ENCODE peak calls at places on chromosomes 13 and 19, in eight cellular contexts. One of them, this sample, is unnamed.
A peak's percentile ranks its signal among the peaks of the same experiment; 100 is the strongest.

GRCh38 chr13:112114391-112114790 is 47.4 kb downstream of the SOX1 start:
- DNase-seq in adipocyte: no peak
- DNase-seq in activated naive CD4-positive, alpha-beta T cell: no peak
- DNase-seq in cardiac fibroblast: no peak
- DNase-seq in ELR: no peak
- DNase-seq in HFF-Myc: no peak
- DNase-seq in T47D: no peak
- DNase-seq in KG1: no peak
- DNase-seq in this sample: no peak

GRCh38 chr13:62696490-62696889 is 1280.8 kb upstream of the PCDH20 start:
- DNase-seq in adipocyte: no peak
- DNase-seq in HFF-Myc: no peak
- DNase-seq in T47D: peak; percentile 1
- DNase-seq in cardiac fibroblast: no peak
- DNase-seq in KG1: no peak
- DNase-seq in activated naive CD4-positive, alpha-beta T cell: no peak
- DNase-seq in ELR: peak; percentile 28
- DNase-seq in this sample: no peak

GRCh38 chr19:35388277-35389054 is 17.6 kb downstream of the GPR42 start:
- DNase-seq in KG1: no peak
- DNase-seq in adipocyte: no peak
- DNase-seq in cardiac fibroblast: no peak
- DNase-seq in ELR: no peak
- DNase-seq in HFF-Myc: no peak
- DNase-seq in activated naive CD4-positive, alpha-beta T cell: no peak
- DNase-seq in T47D: no peak
- DNase-seq in this sample: no peak

GRCh38 chr19:36207605-36208252 is 6.7 kb downstream of the ZNF565 start:
- DNase-seq in KG1: no peak
- DNase-seq in cardiac fibroblast: no peak
- DNase-seq in HFF-Myc: no peak
- DNase-seq in adipocyte: no peak
- DNase-seq in ELR: no peak
- DNase-seq in T47D: no peak
- DNase-seq in activated naive CD4-positive, alpha-beta T cell: no peak
- DNase-seq in this sample: no peak

GRCh38 chr13:73368608-73369007 is 309.8 kb downstream of the KLF5 start:
- DNase-seq in KG1: no peak
- DNase-seq in activated naive CD4-positive, alpha-beta T cell: no peak
- DNase-seq in HFF-Myc: no peak
- DNase-seq in ELR: no peak
- DNase-seq in adipocyte: no peak
- DNase-seq in T47D: no peak
- DNase-seq in cardiac fibroblast: no peak
- DNase-seq in this sample: no peak

GRCh38 chr13:102212729-102213128 is 189.1 kb downstream of the FGF14 start:
- DNase-seq in KG1: no peak
- DNase-seq in ELR: no peak
- DNase-seq in activated naive CD4-positive, alpha-beta T cell: no peak
- DNase-seq in HFF-Myc: no peak
- DNase-seq in adipocyte: no peak
- DNase-seq in T47D: no peak
- DNase-seq in cardiac fibroblast: no peak
- DNase-seq in this sample: no peak

GRCh38 chr19:51808333-51808986 is 13.5 kb downstream of the FPR3 start:
- DNase-seq in KG1: no peak
- DNase-seq in ELR: peak; percentile 73
- DNase-seq in HFF-Myc: peak; percentile 2
- DNase-seq in activated naive CD4-positive, alpha-beta T cell: no peak
- DNase-seq in T47D: peak; percentile 67
- DNase-seq in adipocyte: peak; percentile 53
- DNase-seq in cardiac fibroblast: peak; percentile 90
- DNase-seq in this sample: no peak

GRCh38 chr19:27705896-27706295 is 1507.1 kb downstream of the UQCRFS1 start:
- DNase-seq in KG1: no peak
- DNase-seq in cardiac fibroblast: no peak
- DNase-seq in activated naive CD4-positive, alpha-beta T cell: no peak
- DNase-seq in ELR: no peak
- DNase-seq in T47D: no peak
- DNase-seq in adipocyte: no peak
- DNase-seq in HFF-Myc: no peak
- DNase-seq in this sample: no peak

GRCh38 chr19:39077323-39077722 is 6.8 kb upstream of the ACP7 start:
- DNase-seq in activated naive CD4-positive, alpha-beta T cell: no peak
- DNase-seq in ELR: no peak
- DNase-seq in T47D: no peak
- DNase-seq in adipocyte: no peak
- DNase-seq in HFF-Myc: no peak
- DNase-seq in KG1: no peak
- DNase-seq in cardiac fibroblast: no peak
- DNase-seq in this sample: no peak

GRCh38 chr13:20037908-20038307 is 79.4 kb downstream of the ZMYM2 start:
- DNase-seq in cardiac fibroblast: no peak
- DNase-seq in T47D: no peak
- DNase-seq in ELR: no peak
- DNase-seq in adipocyte: no peak
- DNase-seq in activated naive CD4-positive, alpha-beta T cell: no peak
- DNase-seq in HFF-Myc: no peak
- DNase-seq in KG1: no peak
- DNase-seq in this sample: no peak

GRCh38 chr13:91398413-91399188 is at the start of gene GPC5:
- DNase-seq in activated naive CD4-positive, alpha-beta T cell: peak; percentile 78
- DNase-seq in cardiac fibroblast: peak; percentile 53
- DNase-seq in ELR: peak; percentile 66
- DNase-seq in KG1: peak; percentile 13
- DNase-seq in T47D: peak; percentile 5
- DNase-seq in adipocyte: peak; percentile 57
- DNase-seq in HFF-Myc: no peak
- DNase-seq in this sample: no peak

GRCh38 chr19:45144431-45145269 is 16.1 kb downstream of the NKPD1 start:
- DNase-seq in ELR: no peak
- DNase-seq in HFF-Myc: no peak
- DNase-seq in adipocyte: no peak
- DNase-seq in activated naive CD4-positive, alpha-beta T cell: no peak
- DNase-seq in cardiac fibroblast: no peak
- DNase-seq in T47D: no peak
- DNase-seq in KG1: no peak
- DNase-seq in this sample: no peak

GRCh38 chr19:47713046-47714021 is at the start of gene EHD2:
- DNase-seq in T47D: peak; percentile 74
- DNase-seq in cardiac fibroblast: peak; percentile 89
- DNase-seq in ELR: peak; percentile 77
- DNase-seq in HFF-Myc: no peak
- DNase-seq in KG1: peak; percentile 9
- DNase-seq in adipocyte: peak; percentile 95
- DNase-seq in activated naive CD4-positive, alpha-beta T cell: peak; percentile 24
- DNase-seq in this sample: peak; percentile 80

GRCh38 chr13:21537105-21537504 is 66.9 kb downstream of the MICU2 start:
- DNase-seq in cardiac fibroblast: peak; percentile 52
- DNase-seq in activated naive CD4-positive, alpha-beta T cell: no peak
- DNase-seq in adipocyte: no peak
- DNase-seq in ELR: peak; percentile 14
- DNase-seq in HFF-Myc: no peak
- DNase-seq in KG1: no peak
- DNase-seq in T47D: no peak
- DNase-seq in this sample: no peak

GRCh38 chr13:29763426-29764180 is 86.8 kb downstream of the UBL3 start:
- DNase-seq in KG1: no peak
- DNase-seq in HFF-Myc: no peak
- DNase-seq in T47D: no peak
- DNase-seq in adipocyte: no peak
- DNase-seq in ELR: no peak
- DNase-seq in cardiac fibroblast: no peak
- DNase-seq in activated naive CD4-positive, alpha-beta T cell: no peak
- DNase-seq in this sample: no peak

GRCh38 chr13:77859450-77859849 is 59.2 kb downstream of the EDNRB start:
- DNase-seq in adipocyte: peak; percentile 64
- DNase-seq in KG1: no peak
- DNase-seq in T47D: peak; percentile 2
- DNase-seq in activated naive CD4-positive, alpha-beta T cell: no peak
- DNase-seq in cardiac fibroblast: peak; percentile 92
- DNase-seq in ELR: peak; percentile 50
- DNase-seq in HFF-Myc: no peak
- DNase-seq in this sample: no peak

GRCh38 chr19:12648088-12648487 is 18.5 kb downstream of the MAN2B1 start:
- DNase-seq in activated naive CD4-positive, alpha-beta T cell: no peak
- DNase-seq in adipocyte: no peak
- DNase-seq in KG1: no peak
- DNase-seq in cardiac fibroblast: no peak
- DNase-seq in ELR: no peak
- DNase-seq in T47D: no peak
- DNase-seq in HFF-Myc: no peak
- DNase-seq in this sample: no peak

GRCh38 chr13:32019612-32020233 is 11.9 kb upstream of the FRY start:
- DNase-seq in ELR: peak; percentile 60
- DNase-seq in HFF-Myc: peak; percentile 42
- DNase-seq in cardiac fibroblast: peak; percentile 89
- DNase-seq in KG1: peak; percentile 50
- DNase-seq in adipocyte: peak; percentile 81
- DNase-seq in T47D: peak; percentile 50
- DNase-seq in activated naive CD4-positive, alpha-beta T cell: peak; percentile 4
- DNase-seq in this sample: peak; percentile 65

GRCh38 chr13:99067160-99067985 is 89.5 kb upstream of the DOCK9 start:
- DNase-seq in ELR: peak; percentile 92
- DNase-seq in HFF-Myc: peak; percentile 21
- DNase-seq in T47D: no peak
- DNase-seq in activated naive CD4-positive, alpha-beta T cell: no peak
- DNase-seq in cardiac fibroblast: peak; percentile 25
- DNase-seq in KG1: no peak
- DNase-seq in adipocyte: peak; percentile 48
- DNase-seq in this sample: no peak

GRCh38 chr19:12796146-12797071 is 5.1 kb downstream of the JUNB start:
- DNase-seq in activated naive CD4-positive, alpha-beta T cell: peak; percentile 62
- DNase-seq in ELR: peak; percentile 85
- DNase-seq in HFF-Myc: no peak
- DNase-seq in T47D: peak; percentile 80
- DNase-seq in cardiac fibroblast: peak; percentile 88
- DNase-seq in KG1: peak; percentile 79
- DNase-seq in adipocyte: peak; percentile 92
- DNase-seq in this sample: peak; percentile 80

GRCh38 chr13:36062249-36062648 is 68.9 kb downstream of the DCLK1 start:
- DNase-seq in T47D: no peak
- DNase-seq in adipocyte: no peak
- DNase-seq in cardiac fibroblast: no peak
- DNase-seq in HFF-Myc: no peak
- DNase-seq in ELR: no peak
- DNase-seq in KG1: no peak
- DNase-seq in activated naive CD4-positive, alpha-beta T cell: no peak
- DNase-seq in this sample: no peak

GRCh38 chr13:103006706-103007426 is 59.4 kb downstream of the SLC10A2 start:
- DNase-seq in KG1: no peak
- DNase-seq in cardiac fibroblast: no peak
- DNase-seq in activated naive CD4-positive, alpha-beta T cell: no peak
- DNase-seq in HFF-Myc: no peak
- DNase-seq in adipocyte: no peak
- DNase-seq in T47D: no peak
- DNase-seq in ELR: no peak
- DNase-seq in this sample: no peak

GRCh38 chr19:19674315-19674714 is 5.7 kb downstream of the ZNF101 start:
- DNase-seq in adipocyte: no peak
- DNase-seq in activated naive CD4-positive, alpha-beta T cell: no peak
- DNase-seq in T47D: no peak
- DNase-seq in ELR: no peak
- DNase-seq in cardiac fibroblast: no peak
- DNase-seq in HFF-Myc: no peak
- DNase-seq in KG1: no peak
- DNase-seq in this sample: no peak

GRCh38 chr19:16141043-16141442 is 2.4 kb upstream of the HSH2D start:
- DNase-seq in KG1: peak; percentile 45
- DNase-seq in T47D: no peak
- DNase-seq in adipocyte: no peak
- DNase-seq in activated naive CD4-positive, alpha-beta T cell: no peak
- DNase-seq in cardiac fibroblast: no peak
- DNase-seq in ELR: no peak
- DNase-seq in HFF-Myc: no peak
- DNase-seq in this sample: no peak

GRCh38 chr13:33016414-33017409 is at the start of gene KL:
- DNase-seq in activated naive CD4-positive, alpha-beta T cell: no peak
- DNase-seq in adipocyte: peak; percentile 10
- DNase-seq in ELR: no peak
- DNase-seq in cardiac fibroblast: no peak
- DNase-seq in T47D: no peak
- DNase-seq in KG1: no peak
- DNase-seq in HFF-Myc: no peak
- DNase-seq in this sample: no peak

GRCh38 chr13:32955881-32956594 is 60.2 kb upstream of the KL start:
- DNase-seq in adipocyte: no peak
- DNase-seq in KG1: no peak
- DNase-seq in cardiac fibroblast: no peak
- DNase-seq in activated naive CD4-positive, alpha-beta T cell: no peak
- DNase-seq in T47D: no peak
- DNase-seq in HFF-Myc: no peak
- DNase-seq in ELR: no peak
- DNase-seq in this sample: no peak

GRCh38 chr19:1057185-1057857 is 9.6 kb upstream of the ARHGAP45 start:
- DNase-seq in HFF-Myc: peak; percentile 33
- DNase-seq in cardiac fibroblast: peak; percentile 73
- DNase-seq in activated naive CD4-positive, alpha-beta T cell: no peak
- DNase-seq in ELR: peak; percentile 80
- DNase-seq in adipocyte: peak; percentile 78
- DNase-seq in T47D: peak; percentile 69
- DNase-seq in KG1: peak; percentile 49
- DNase-seq in this sample: peak; percentile 37

GRCh38 chr13:96052655-96053002 is 572 bp downstream of the UGGT2 start:
- DNase-seq in T47D: peak; percentile 27
- DNase-seq in cardiac fibroblast: peak; percentile 60
- DNase-seq in ELR: peak; percentile 77
- DNase-seq in activated naive CD4-positive, alpha-beta T cell: no peak
- DNase-seq in HFF-Myc: no peak
- DNase-seq in adipocyte: peak; percentile 81
- DNase-seq in KG1: no peak
- DNase-seq in this sample: no peak

GRCh38 chr13:23433171-23434153 is at the start of gene SACS:
- DNase-seq in activated naive CD4-positive, alpha-beta T cell: no peak
- DNase-seq in T47D: peak; percentile 3
- DNase-seq in ELR: peak; percentile 69
- DNase-seq in cardiac fibroblast: peak; percentile 49
- DNase-seq in adipocyte: peak; percentile 75
- DNase-seq in HFF-Myc: no peak
- DNase-seq in KG1: no peak
- DNase-seq in this sample: no peak

This sample was measured in NCI-H446.